ENCODE peak calls at places on chromosomes 13 and 19, in four cellular contexts. One of them, this sample, is unnamed.

GRCh38 chr19:33456845-33457220 is 64.8 kb downstream of the PEPD start:
- DNase-seq in K562: no peak
- DNase-seq in GM12878: no peak
- DNase-seq in HL-60: no peak
- DNase-seq in this sample: no peak

GRCh38 chr19:29771708-29772415 is 39.9 kb upstream of the CCNE1 start:
- DNase-seq in K562: peak; percentile 74
- DNase-seq in HL-60: no peak
- DNase-seq in GM12878: no peak
- DNase-seq in this sample: no peak

GRCh38 chr19:31270897-31271568 is 78.2 kb downstream of the TSHZ3 start:
- DNase-seq in GM12878: no peak
- DNase-seq in K562: no peak
- DNase-seq in HL-60: no peak
- DNase-seq in this sample: no peak

GRCh38 chr19:49081273-49081672 is 4.0 kb upstream of the SNRNP70 start:
- DNase-seq in K562: peak; percentile 45
- DNase-seq in GM12878: no peak
- DNase-seq in HL-60: no peak
- DNase-seq in this sample: no peak

GRCh38 chr19:29006057-29006735 is 206.8 kb downstream of the UQCRFS1 start:
- DNase-seq in HL-60: no peak
- DNase-seq in K562: no peak
- DNase-seq in GM12878: no peak
- DNase-seq in this sample: no peak

GRCh38 chr19:42366676-42367075 is 23.4 kb downstream of the CNFN start:
- DNase-seq in HL-60: no peak
- DNase-seq in GM12878: no peak
- DNase-seq in K562: no peak
- DNase-seq in this sample: no peak

GRCh38 chr19:51808333-51808986 is 13.5 kb downstream of the FPR3 start:
- DNase-seq in HL-60: no peak
- DNase-seq in GM12878: no peak
- DNase-seq in K562: peak; percentile 74
- DNase-seq in this sample: no peak

GRCh38 chr19:47258895-47259555 is 2.7 kb downstream of the CCDC9 start:
- DNase-seq in GM12878: no peak
- DNase-seq in HL-60: no peak
- DNase-seq in K562: no peak
- DNase-seq in this sample: no peak

GRCh38 chr19:18414504-18415176 is 4.6 kb upstream of the SSBP4 start:
- DNase-seq in HL-60: no peak
- DNase-seq in GM12878: no peak
- DNase-seq in K562: peak; percentile 91
- DNase-seq in this sample: no peak

GRCh38 chr19:44657211-44657921 is 13.7 kb downstream of the PVR start:
- DNase-seq in K562: peak; percentile 76
- DNase-seq in HL-60: peak; percentile 28
- DNase-seq in GM12878: no peak
- DNase-seq in this sample: peak; percentile 72

GRCh38 chr19:1109032-1109541 is 5.3 kb downstream of the GPX4 start:
- DNase-seq in HL-60: no peak
- DNase-seq in GM12878: no peak
- DNase-seq in K562: no peak
- DNase-seq in this sample: no peak

GRCh38 chr13:31686660-31687430 is 52.5 kb upstream of the RXFP2 start:
- DNase-seq in HL-60: no peak
- DNase-seq in GM12878: no peak
- DNase-seq in K562: no peak
- DNase-seq in this sample: no peak

GRCh38 chr13:106917024-106917491 is 349.1 kb upstream of the ARGLU1 start:
- DNase-seq in GM12878: no peak
- DNase-seq in HL-60: no peak
- DNase-seq in K562: no peak
- DNase-seq in this sample: no peak

GRCh38 chr19:30630289-30631034 is 258.3 kb downstream of the ZNF536 start:
- DNase-seq in HL-60: no peak
- DNase-seq in GM12878: no peak
- DNase-seq in K562: no peak
- DNase-seq in this sample: no peak

GRCh38 chr13:97627566-97627965 is 193.6 kb downstream of the RAP2A start:
- DNase-seq in GM12878: no peak
- DNase-seq in K562: peak; percentile 11
- DNase-seq in HL-60: no peak
- DNase-seq in this sample: no peak

GRCh38 chr19:41870401-41870873 is 6.6 kb upstream of the CD79A start:
- DNase-seq in HL-60: peak; percentile 45
- DNase-seq in K562: no peak
- DNase-seq in GM12878: no peak
- DNase-seq in this sample: no peak

GRCh38 chr19:46828484-46828883 is 22.2 kb downstream of the AP2S1 start:
- DNase-seq in HL-60: no peak
- DNase-seq in GM12878: no peak
- DNase-seq in K562: no peak
- DNase-seq in this sample: no peak

GRCh38 chr19:17328517-17329060 is 6.1 kb downstream of the ANO8 start:
- DNase-seq in K562: peak; percentile 21
- DNase-seq in GM12878: no peak
- DNase-seq in HL-60: no peak
- DNase-seq in this sample: no peak

GRCh38 chr19:23971598-23971997 is 56.9 kb downstream of the ZNF726 start:
- DNase-seq in K562: no peak
- DNase-seq in GM12878: no peak
- DNase-seq in HL-60: no peak
- DNase-seq in this sample: no peak

GRCh38 chr13:89673789-89674311 is 1673.6 kb upstream of the MIR17HG start:
- DNase-seq in HL-60: no peak
- DNase-seq in K562: no peak
- DNase-seq in GM12878: no peak
- DNase-seq in this sample: no peak

GRCh38 chr13:45040626-45041025 is 51.3 kb downstream of the GPALPP1 start:
- DNase-seq in HL-60: no peak
- DNase-seq in GM12878: no peak
- DNase-seq in K562: no peak
- DNase-seq in this sample: no peak

GRCh38 chr13:111286162-111286561 is 34.3 kb upstream of the TEX29 start:
- DNase-seq in GM12878: no peak
- DNase-seq in K562: no peak
- DNase-seq in HL-60: no peak
- DNase-seq in this sample: no peak

GRCh38 chr19:36409841-36410240 is 8.6 kb downstream of the ZFP82 start:
- DNase-seq in GM12878: no peak
- DNase-seq in K562: no peak
- DNase-seq in HL-60: no peak
- DNase-seq in this sample: no peak

GRCh38 chr19:35143818-35144217 is 763 bp downstream of the FXYD7 start:
- DNase-seq in HL-60: no peak
- DNase-seq in GM12878: no peak
- DNase-seq in K562: no peak
- DNase-seq in this sample: no peak

GRCh38 chr19:19661675-19662251 is 1.7 kb downstream of the ATP13A1 start:
- DNase-seq in GM12878: peak; percentile 93
- DNase-seq in HL-60: peak; percentile 88
- DNase-seq in K562: peak; percentile 51
- DNase-seq in this sample: peak; percentile 66

GRCh38 chr19:17720487-17720839 is 1.2 kb downstream of the MAP1S start:
- DNase-seq in HL-60: no peak
- DNase-seq in K562: no peak
- DNase-seq in GM12878: no peak
- DNase-seq in this sample: no peak

GRCh38 chr19:29415507-29415906 is 110.3 kb upstream of the VSTM2B start:
- DNase-seq in K562: no peak
- DNase-seq in GM12878: no peak
- DNase-seq in HL-60: no peak
- DNase-seq in this sample: no peak

GRCh38 chr13:50636007-50636704 is 207.3 kb downstream of the DLEU7 start:
- DNase-seq in HL-60: peak; percentile 12
- DNase-seq in GM12878: no peak
- DNase-seq in K562: no peak
- DNase-seq in this sample: peak; percentile 15

GRCh38 chr19:29527500-29528328 is 1.9 kb downstream of the VSTM2B start:
- DNase-seq in HL-60: no peak
- DNase-seq in GM12878: no peak
- DNase-seq in K562: no peak
- DNase-seq in this sample: no peak

GRCh38 chr19:32711747-32712146 is 7.8 kb upstream of the TDRD12 start:
- DNase-seq in GM12878: no peak
- DNase-seq in K562: no peak
- DNase-seq in HL-60: no peak
- DNase-seq in this sample: no peak

GRCh38 chr19:42400404-42400803 is 10.3 kb upstream of the CNFN start:
- DNase-seq in HL-60: no peak
- DNase-seq in K562: no peak
- DNase-seq in GM12878: no peak
- DNase-seq in this sample: no peak

GRCh38 chr19:22532388-22533310 is 101.5 kb upstream of the ZNF492 start:
- DNase-seq in K562: no peak
- DNase-seq in GM12878: no peak
- DNase-seq in HL-60: no peak
- DNase-seq in this sample: no peak

GRCh38 chr19:50191270-50191669 is 12.2 kb upstream of the MYH14 start:
- DNase-seq in HL-60: no peak
- DNase-seq in K562: no peak
- DNase-seq in GM12878: peak; percentile 13
- DNase-seq in this sample: no peak

GRCh38 chr19:45693168-45693788 is 812 bp downstream of the QPCTL start:
- DNase-seq in GM12878: no peak
- DNase-seq in HL-60: no peak
- DNase-seq in K562: peak; percentile 86
- DNase-seq in this sample: no peak

GRCh38 chr19:51742736-51743288 is 8.9 kb downstream of the FPR1 start:
- DNase-seq in K562: no peak
- DNase-seq in GM12878: no peak
- DNase-seq in HL-60: no peak
- DNase-seq in this sample: no peak

GRCh38 chr13:79883216-79883615 is 402.3 kb downstream of the NDFIP2 start:
- DNase-seq in GM12878: no peak
- DNase-seq in HL-60: no peak
- DNase-seq in K562: no peak
- DNase-seq in this sample: no peak

GRCh38 chr19:39924389-39924788 is 10.0 kb downstream of the FCGBP start:
- DNase-seq in K562: no peak
- DNase-seq in GM12878: no peak
- DNase-seq in HL-60: no peak
- DNase-seq in this sample: no peak
- TF ChIP-seq SPI1 in K562: no peak
- TF ChIP-seq SPI1 in GM12878: no peak
- TF ChIP-seq SPI1 in HL-60: no peak
- TF ChIP-seq SPI1 in this sample: no peak

GRCh38 chr19:7463575-7463974 is 25.3 kb downstream of the PEX11G start:
- DNase-seq in GM12878: no peak
- DNase-seq in HL-60: no peak
- DNase-seq in K562: no peak
- DNase-seq in this sample: no peak
- TF ChIP-seq SPI1 in GM12878: no peak
- TF ChIP-seq SPI1 in HL-60: no peak
- TF ChIP-seq SPI1 in K562: no peak
- TF ChIP-seq SPI1 in this sample: no peak

DNA sequence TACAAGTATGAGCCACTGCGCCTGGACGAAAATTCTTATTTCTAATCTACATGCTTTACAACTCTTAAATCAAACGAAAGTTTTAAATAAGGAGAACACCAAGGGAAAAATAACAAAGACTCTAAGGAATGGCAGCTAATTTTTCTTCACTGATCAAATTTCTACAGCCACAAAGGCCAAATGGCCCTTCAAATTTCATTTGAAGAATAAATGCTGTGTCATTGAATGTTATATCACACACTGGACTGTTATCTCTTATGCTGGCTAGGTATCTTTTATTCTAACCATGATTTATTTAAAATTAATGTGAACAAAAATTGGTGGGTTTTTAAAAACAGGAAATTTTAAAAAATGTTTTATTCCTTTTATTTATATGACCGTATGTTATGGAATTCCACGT is 14.1 kb downstream of the SMAD9 start:
- DNase-seq in K562: no peak
- DNase-seq in GM12878: no peak
- DNase-seq in HL-60: no peak
- DNase-seq in this sample: no peak
- TF ChIP-seq SPI1 in K562: no peak
- TF ChIP-seq SPI1 in GM12878: no peak
- TF ChIP-seq SPI1 in HL-60: no peak
- TF ChIP-seq SPI1 in this sample: no peak

GRCh38 chr13:26133851-26134250 is 82.0 kb upstream of the SHISA2 start:
- DNase-seq in K562: no peak
- DNase-seq in HL-60: no peak
- DNase-seq in GM12878: no peak
- DNase-seq in this sample: no peak

GRCh38 chr13:26128676-26129075 is 76.9 kb upstream of the SHISA2 start:
- DNase-seq in GM12878: no peak
- DNase-seq in K562: no peak
- DNase-seq in HL-60: no peak
- DNase-seq in this sample: no peak

GRCh38 chr13:26133286-26133685 is 81.5 kb upstream of the SHISA2 start:
- DNase-seq in K562: no peak
- DNase-seq in HL-60: no peak
- DNase-seq in GM12878: no peak
- DNase-seq in this sample: no peak

GRCh38 chr13:26132756-26133155 is 80.9 kb upstream of the SHISA2 start:
- DNase-seq in K562: peak; percentile 8
- DNase-seq in GM12878: no peak
- DNase-seq in HL-60: no peak
- DNase-seq in this sample: no peak
- TF ChIP-seq SPI1 in K562: no peak
- TF ChIP-seq SPI1 in GM12878: no peak
- TF ChIP-seq SPI1 in HL-60: no peak
- TF ChIP-seq SPI1 in this sample: no peak

GRCh38 chr13:113145496-113145895 is 13.0 kb upstream of the PROZ start:
- DNase-seq in HL-60: no peak
- DNase-seq in GM12878: no peak
- DNase-seq in K562: no peak
- DNase-seq in this sample: no peak
- TF ChIP-seq SPI1 in HL-60: no peak
- TF ChIP-seq SPI1 in GM12878: no peak
- TF ChIP-seq SPI1 in K562: no peak
- TF ChIP-seq SPI1 in this sample: no peak